ENCODE peak calls at places on chromosomes 3 and 15, in nine cellular contexts. N is posterior vena cava; V is activated CD4-positive, alpha-beta T cell treated with anti-CD3 and anti-CD28 coated beads, Interleukin-2, amount 50 U/mL, for 48 hours; A is NCI-H2171 treated with DMSO at 0.1 percent for 48 hours; Q is GM19239; G is stromal cell of bone marrow; D is stimulated activated CD4-positive, alpha-beta T cell treated with anti-CD3 and anti-CD28 coated beads, Interleukin-2, amount 100 ng/mL, for 48 hours; T is putamen; L is HT1080. H is an unnamed sample.
A peak's percentile ranks its signal among the peaks of the same experiment; 100 is the strongest.

GRCh38 chr3:126432901-126433480 is 38.3 kb downstream of the CFAP100 start:
- DNase-seq in N (peak; percentile 68), V (no peak), A (no peak), Q (no peak), G (no peak), D (no peak), T (no peak), L (peak; percentile 24), H (no peak)

GRCh38 chr15:51658664-51659063 is 22.6 kb upstream of the SCG3 start:
- DNase-seq in N (no peak), V (no peak), A (no peak), Q (no peak), G (no peak), D (no peak), T (no peak), L (no peak), H (no peak)

GRCh38 chr3:156762631-156763185 is 63.4 kb upstream of the LEKR1 start:
- DNase-seq in N (no peak), V (no peak), A (no peak), Q (no peak), G (peak; percentile 95), D (no peak), T (no peak), L (no peak), H (peak; percentile 94)

GRCh38 chr3:55955891-55956477 is 468.9 kb upstream of the WNT5A start:
- DNase-seq in N (no peak), V (no peak), A (no peak), Q (no peak), G (no peak), D (no peak), T (no peak), L (no peak), H (no peak)

GRCh38 chr3:184815046-184815930 is 3.3 kb downstream of the VPS8 start:
- DNase-seq in N (no peak), V (no peak), A (no peak), Q (no peak), G (peak; percentile 13), D (no peak), T (no peak), L (peak; percentile 81), H (peak; percentile 31)

GRCh38 chr3:174957081-174957480 is 97.9 kb downstream of the NAALADL2 start:
- DNase-seq in N (no peak), V (no peak), A (no peak), Q (no peak), G (no peak), D (no peak), T (no peak), L (no peak), H (no peak)

GRCh38 chr15:96285306-96285705 is 45.2 kb upstream of the NR2F2 start:
- DNase-seq in N (no peak), V (no peak), A (no peak), Q (no peak), G (peak; percentile 77), D (no peak), T (no peak), L (peak; percentile 86), H (peak; percentile 81)

GRCh38 chr3:66386925-66387650 is 113.7 kb downstream of the LRIG1 start:
- DNase-seq in N (no peak), V (no peak), A (no peak), Q (no peak), G (peak; percentile 35), D (no peak), T (peak; percentile 74), L (no peak), H (no peak)

GRCh38 chr15:88179562-88179961 is 77.0 kb downstream of the NTRK3 start:
- DNase-seq in N (no peak), V (no peak), A (no peak), Q (peak; percentile 33), G (no peak), D (no peak), T (no peak), L (no peak), H (no peak)

GRCh38 chr3:53939081-53939582 is 47.5 kb upstream of the SELENOK start:
- DNase-seq in N (no peak), V (no peak), A (no peak), Q (no peak), G (no peak), D (no peak), T (no peak), L (no peak), H (no peak)

H was measured in AG09309.